ENCODE peak calls at places on chromosome 3, in nine cellular contexts. J is neural progenitor cell; X is GDM1; H is stimulated activated CD4-positive, alpha-beta T cell treated with anti-CD3 and anti-CD28 coated beads, Interleukin-2, amount 100 ng/mL, for 48 hours; T is left ventricle myocardium inferior; B is Kasumi-1; E is ascending aorta; L is CD4-positive, alpha-beta T cell; Q is ecto neural progenitor cell. G is an unnamed sample.

GRCh38 chr3:28667646-28668376 is 319.2 kb upstream of the AZI2 start:
- DNase-seq in Q (peak), E (peak), T (peak), H (peak), X (peak), J (peak), B (peak), L (peak), G (peak)

GRCh38 chr3:158777171-158777873 is 24.5 kb upstream of the MFSD1 start:
- DNase-seq in J (no peak), Q (no peak), T (no peak), H (no peak), B (no peak), X (no peak), E (no peak), L (no peak), G (no peak)

GRCh38 chr3:126716057-126716456 is 12.0 kb downstream of the CHCHD6 start:
- DNase-seq in H (no peak), X (no peak), Q (no peak), T (no peak), L (no peak), E (no peak), J (no peak), B (no peak), G (no peak)

GRCh38 chr3:197487911-197488391 is 67.8 kb downstream of the BDH1 start:
- DNase-seq in J (no peak), L (no peak), B (no peak), T (peak), E (peak), X (no peak), Q (no peak), H (no peak), G (no peak)

GRCh38 chr3:125322166-125322565 is 53.0 kb downstream of the ZNF148 start:
- DNase-seq in X (no peak), T (no peak), E (no peak), B (no peak), Q (no peak), H (no peak), L (no peak), J (no peak), G (peak)

GRCh38 chr3:46878796-46879436 is 1.4 kb downstream of the PTH1R start:
- DNase-seq in Q (peak), H (no peak), L (no peak), E (no peak), T (no peak), X (no peak), J (peak), B (no peak), G (peak)

GRCh38 chr3:16174389-16174788 is at the start of gene GALNT15:
- DNase-seq in L (no peak), J (peak), B (no peak), H (no peak), T (peak), E (peak), Q (peak), X (no peak), G (peak)

GRCh38 chr3:171811059-171811912 is 1.0 kb upstream of the PLD1 start:
- DNase-seq in L (no peak), H (no peak), T (no peak), J (no peak), E (no peak), Q (no peak), X (no peak), B (peak), G (no peak)

G was measured in SK-N-DZ.